ENCODE peak calls at places on chromosomes 2 and 18, in seven cellular contexts. H is endothelial cell of umbilical vein, Z is GM23248, M is colonic mucosa, K is GM12878, O is fibroblast of lung, J is mesenchymal stem cell. Q is an unnamed sample. For H3K9me3, the result is how much of the 10 kb centered on the place peaks cover.

GRCh38 chr2:73035899-73036778 is 35.4 kb downstream of the SFXN5 start:
- DNase-seq in H (no peak), Z (no peak), M (no peak), K (no peak), O (no peak), J (no peak), Q (no peak)

GRCh38 chr18:24552218-24552617 is 91.8 kb downstream of the HRH4 start:
- DNase-seq in H (no peak), Z (no peak), M (no peak), K (no peak), O (no peak), J (no peak), Q (no peak)

GRCh38 chr2:47312504-47312875 is 90.5 kb upstream of the MSH2 start:
- DNase-seq in H (no peak), Z (no peak), M (no peak), K (no peak), O (no peak), J (no peak), Q (no peak)

GRCh38 chr2:128343459-128343858 is 24.8 kb upstream of the HS6ST1 start:
- DNase-seq in H (no peak), Z (no peak), M (no peak), K (no peak), O (no peak), J (no peak), Q (no peak)

GRCh38 chr2:165864353-165864752 is 70.3 kb upstream of the GALNT3 start:
- DNase-seq in H (no peak), Z (no peak), M (no peak), K (no peak), O (no peak), J (no peak), Q (no peak)

GRCh38 chr2:128422571-128422970 is 103.9 kb upstream of the HS6ST1 start:
- DNase-seq in H (no peak), Z (peak), M (peak), K (no peak), O (peak), J (peak), Q (no peak)

GRCh38 chr18:62324917-62325805 is at the start of gene TNFRSF11A:
- DNase-seq in H (peak), Z (peak), M (peak), K (no peak), O (no peak), J (peak), Q (peak)

GRCh38 chr18:21243041-21243431 is 1.0 kb downstream of the GREB1L start:
- DNase-seq in H (no peak), Z (peak), M (no peak), K (no peak), O (peak), J (peak), Q (no peak)

GRCh38 chr2:191899442-191899841 is 52.6 kb upstream of the CAVIN2 start:
- DNase-seq in H (peak), Z (peak), M (no peak), K (no peak), O (peak), J (peak), Q (no peak)

GRCh38 chr2:239283961-239284801 is 116.6 kb downstream of the HDAC4 start:
- DNase-seq in H (no peak), Z (no peak), M (no peak), K (no peak), O (no peak), J (no peak), Q (no peak)

GRCh38 chr2:233556756-233557736 is 9.5 kb downstream of the USP40 start:
- DNase-seq in H (peak), Z (peak), M (no peak), K (no peak), O (peak), J (peak), Q (peak)

GRCh38 chr2:201466050-201466660 is 14.6 kb downstream of the STRADB start:
- DNase-seq in H (peak), Z (peak), M (no peak), K (no peak), O (peak), J (peak), Q (no peak)

GRCh38 chr2:120398051-120398960 is 52.4 kb downstream of the INHBB start:
- DNase-seq in H (no peak), Z (peak), M (no peak), K (no peak), O (peak), J (peak), Q (no peak)

GRCh38 chr2:98903767-98904485 is 32.1 kb downstream of the CRACDL start:
- DNase-seq in H (no peak), Z (no peak), M (no peak), K (no peak), O (no peak), J (no peak), Q (no peak)

GRCh38 chr2:162074937-162075688 is 1.1 kb upstream of the DPP4 start:
- DNase-seq in H (no peak), Z (peak), M (no peak), K (no peak), O (peak), J (peak), Q (no peak)

GRCh38 chr18:26656944-26657536 is 108.7 kb upstream of the KCTD1 start:
- DNase-seq in H (peak), Z (peak), M (peak), K (no peak), O (peak), J (peak), Q (peak)

GRCh38 chr2:46230115-46230571 is 67.1 kb upstream of the EPAS1 start:
- DNase-seq in H (no peak), Z (no peak), M (peak), K (peak), O (peak), J (no peak), Q (no peak)

GRCh38 chr2:190180313-190181065 is 118.0 kb upstream of the MSTN start:
- DNase-seq in H (peak), Z (peak), M (peak), K (no peak), O (peak), J (peak), Q (peak)

GRCh38 chr2:160657206-160657605 is 163.6 kb upstream of the RBMS1 start:
- DNase-seq in H (no peak), Z (peak), M (no peak), K (no peak), O (no peak), J (peak), Q (no peak)

GRCh38 chr2:135916232-135916631 is 40.0 kb upstream of the MCM6 start:
- DNase-seq in H (peak), Z (peak), M (no peak), K (no peak), O (peak), J (peak), Q (peak)

GRCh38 chr2:180999274-180999964 is 19.0 kb downstream of the UBE2E3 start:
- DNase-seq in H (no peak), Z (peak), M (no peak), K (no peak), O (no peak), J (no peak), Q (no peak)

GRCh38 chr2:123935405-123935804 is 89.7 kb upstream of the CNTNAP5 start:
- DNase-seq in H (no peak), Z (no peak), M (no peak), K (no peak), O (no peak), J (no peak), Q (no peak)

GRCh38 chr2:69222984-69223658 is 163.9 kb downstream of the GFPT1 start:
- DNase-seq in H (peak), Z (peak), M (peak), K (no peak), O (peak), J (peak), Q (no peak)

GRCh38 chr18:1751249-1751648 is 820.1 kb downstream of the METTL4 start:
- DNase-seq in H (no peak), Z (no peak), M (no peak), K (no peak), O (no peak), J (no peak), Q (no peak)

GRCh38 chr2:96811916-96812315 is 4.2 kb upstream of the CNNM3 start:
- DNase-seq in H (no peak), Z (peak), M (no peak), K (no peak), O (peak), J (peak), Q (no peak)

GRCh38 chr2:233799716-233800115 is 21.6 kb downstream of the MROH2A start:
- DNase-seq in H (no peak), Z (no peak), M (no peak), K (no peak), O (no peak), J (no peak), Q (no peak)

GRCh38 chr18:28159055-28159454 is 17.9 kb downstream of the CDH2 start:
- DNase-seq in H (no peak), Z (peak), M (no peak), K (no peak), O (no peak), J (no peak), Q (no peak)

GRCh38 chr2:20221939-20222768 is 2.8 kb downstream of the SDC1 start:
- DNase-seq in H (no peak), Z (no peak), M (no peak), K (peak), O (no peak), J (no peak), Q (peak)

GRCh38 chr2:75195076-75195691 is 4.1 kb downstream of the TACR1 start:
- DNase-seq in H (no peak), Z (no peak), M (no peak), K (no peak), O (no peak), J (no peak), Q (no peak)

GRCh38 chr2:119192893-119193292 is 30.7 kb upstream of the STEAP3 start:
- DNase-seq in H (no peak), Z (no peak), M (no peak), K (no peak), O (no peak), J (no peak), Q (no peak)

GRCh38 chr18:48529796-48530195 is 9.0 kb upstream of the CTIF start:
- DNase-seq in H (no peak), Z (peak), M (no peak), K (no peak), O (peak), J (peak), Q (no peak)

DNA sequence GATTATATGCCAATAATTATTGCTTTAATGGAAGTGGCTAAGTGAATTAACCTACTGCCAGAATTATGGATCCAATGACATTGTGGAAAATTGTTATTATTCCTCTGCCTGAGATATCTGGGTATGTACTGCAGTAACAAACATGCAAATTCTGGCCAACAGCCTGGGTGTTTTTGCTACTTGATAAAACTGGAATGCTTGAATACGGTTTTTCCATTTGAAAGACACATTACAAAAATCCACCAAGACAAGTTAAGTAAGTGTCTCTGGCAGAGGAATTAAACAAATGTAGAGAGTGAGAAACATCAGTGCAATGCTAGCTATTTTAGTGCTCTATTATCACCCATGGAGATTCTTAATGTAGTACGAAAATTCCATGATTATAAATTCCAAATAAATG is 312.4 kb upstream of the MEIS1 start:
- DNase-seq in H (no peak), Z (no peak), M (no peak), K (no peak), O (no peak), J (no peak), Q (no peak)
- H3K9me3 ChIP-seq in H (under half), Z (under half), M (under half), K (under half), O (under half), J (under half), Q (under half)

GRCh38 chr18:39454866-39455265 is 1889.3 kb upstream of the CELF4 start:
- DNase-seq in H (peak), Z (no peak), M (no peak), K (no peak), O (no peak), J (no peak), Q (no peak)
- H3K9ac ChIP-seq in H (peak), Z (peak), M (no peak), K (no peak), O (no peak), J (peak), Q (no peak)

GRCh38 chr2:31131871-31132270 is 6.4 kb downstream of the GALNT14 start:
- DNase-seq in H (no peak), Z (no peak), M (no peak), K (no peak), O (no peak), J (no peak), Q (no peak)
- H3K9me3 ChIP-seq in H (under half), Z (under half), M (under half), K (under half), O (under half), J (under half), Q (under half)

GRCh38 chr18:29254123-29254522 is 1077.2 kb upstream of the CDH2 start:
- DNase-seq in H (no peak), Z (no peak), M (no peak), K (no peak), O (no peak), J (no peak), Q (no peak)
- H3K9ac ChIP-seq in H (no peak), Z (no peak), M (no peak), K (no peak), O (no peak), J (no peak), Q (no peak)

GRCh38 chr2:185507703-185508102 is 230.9 kb upstream of the FSIP2 start:
- DNase-seq in H (no peak), Z (no peak), M (no peak), K (no peak), O (no peak), J (no peak), Q (no peak)

GRCh38 chr2:185511925-185512324 is 226.7 kb upstream of the FSIP2 start:
- DNase-seq in H (no peak), Z (no peak), M (no peak), K (no peak), O (no peak), J (no peak), Q (no peak)

GRCh38 chr2:185510060-185510459 is 228.5 kb upstream of the FSIP2 start:
- DNase-seq in H (no peak), Z (no peak), M (no peak), K (no peak), O (no peak), J (peak), Q (no peak)
- H3K9me3 ChIP-seq in H (under half), Z (under half), M (under half), K (under half), O (under half), J (half or more), Q (under half)

GRCh38 chr2:55809875-55810620 is 113.5 kb downstream of the EFEMP1 start:
- DNase-seq in H (no peak), Z (peak), M (no peak), K (no peak), O (no peak), J (no peak), Q (no peak)

GRCh38 chr2:55802067-55802466 is 108.4 kb upstream of the PNPT1 start:
- DNase-seq in H (no peak), Z (no peak), M (no peak), K (no peak), O (no peak), J (no peak), Q (no peak)

GRCh38 chr2:55805662-55806061 is 112.0 kb upstream of the PNPT1 start:
- DNase-seq in H (no peak), Z (no peak), M (no peak), K (no peak), O (no peak), J (no peak), Q (no peak)

GRCh38 chr2:55807900-55808299 is 114.3 kb upstream of the PNPT1 start:
- DNase-seq in H (no peak), Z (no peak), M (no peak), K (no peak), O (no peak), J (no peak), Q (no peak)

GRCh38 chr2:55804535-55804934 is 110.9 kb upstream of the PNPT1 start:
- DNase-seq in H (no peak), Z (no peak), M (no peak), K (no peak), O (no peak), J (no peak), Q (no peak)
- H3K9ac ChIP-seq in H (no peak), Z (no peak), M (no peak), K (no peak), O (no peak), J (peak), Q (no peak)

GRCh38 chr18:35244671-35245070 is 3.8 kb downstream of the ZNF397 start:
- DNase-seq in H (no peak), Z (no peak), M (no peak), K (no peak), O (no peak), J (no peak), Q (no peak)

GRCh38 chr18:35246831-35247230 is 6.0 kb downstream of the ZNF397 start:
- DNase-seq in H (no peak), Z (no peak), M (no peak), K (no peak), O (no peak), J (no peak), Q (no peak)

GRCh38 chr18:35245719-35246317 is 5.0 kb downstream of the ZNF397 start:
- DNase-seq in H (no peak), Z (no peak), M (no peak), K (no peak), O (no peak), J (no peak), Q (no peak)

GRCh38 chr18:35248429-35248828 is 7.6 kb downstream of the ZNF397 start:
- DNase-seq in H (no peak), Z (no peak), M (no peak), K (no peak), O (no peak), J (no peak), Q (no peak)

GRCh38 chr18:35247412-35248249 is 6.8 kb downstream of the ZNF397 start:
- DNase-seq in H (no peak), Z (peak), M (no peak), K (no peak), O (no peak), J (no peak), Q (no peak)
- H3K9me3 ChIP-seq in H (under half), Z (under half), M (under half), K (under half), O (under half), J (half or more), Q (under half)